ENCODE peak calls at places on chromosomes 2 and 18, in seven cellular contexts. V, N, I, H, Q, K and G are unnamed samples.

GRCh38 chr2:238720232-238720672 is 127.6 kb upstream of the TWIST2 start:
- DNase-seq in V (peak), N (no peak), I (peak), H (peak), Q (peak), K (peak), G (no peak)

GRCh38 chr18:36035253-36035652 is 32.1 kb downstream of the RPRD1A start:
- DNase-seq in V (no peak), N (no peak), I (no peak), H (no peak), Q (no peak), K (peak), G (no peak)

GRCh38 chr2:235520787-235521186 is 26.9 kb downstream of the AGAP1 start:
- DNase-seq in V (no peak), N (no peak), I (no peak), H (no peak), Q (no peak), K (peak), G (no peak)

GRCh38 chr2:8750221-8750620 is 68.4 kb downstream of the ID2 start:
- DNase-seq in V (no peak), N (no peak), I (no peak), H (no peak), Q (no peak), K (no peak), G (no peak)

GRCh38 chr2:166234112-166234846 is 106.5 kb upstream of the SCN1A start:
- DNase-seq in V (no peak), N (no peak), I (no peak), H (peak), Q (no peak), K (peak), G (no peak)

GRCh38 chr2:45435316-45435715 is 175.8 kb downstream of the SRBD1 start:
- DNase-seq in V (no peak), N (no peak), I (no peak), H (peak), Q (no peak), K (peak), G (no peak)

GRCh38 chr2:33022989-33023731 is 76.4 kb downstream of the LTBP1 start:
- DNase-seq in V (no peak), N (no peak), I (peak), H (peak), Q (no peak), K (peak), G (no peak)

GRCh38 chr2:231527955-231528635 is 2.1 kb downstream of the NMUR1 start:
- DNase-seq in V (no peak), N (no peak), I (no peak), H (no peak), Q (no peak), K (no peak), G (no peak)

GRCh38 chr2:218032336-218033171 is 29.8 kb upstream of the TNS1 start:
- DNase-seq in V (no peak), N (no peak), I (peak), H (no peak), Q (no peak), K (no peak), G (peak)

GRCh38 chr18:33572022-33572421 is 6.0 kb upstream of the ASXL3 start:
- DNase-seq in V (no peak), N (no peak), I (no peak), H (no peak), Q (no peak), K (no peak), G (no peak)

GRCh38 chr2:191479680-191480023 is 198.3 kb upstream of the NABP1 start:
- DNase-seq in V (no peak), N (no peak), I (no peak), H (no peak), Q (no peak), K (no peak), G (no peak)

GRCh38 chr2:223235986-223236385 is 184.0 kb downstream of the KCNE4 start:
- DNase-seq in V (no peak), N (no peak), I (no peak), H (peak), Q (no peak), K (no peak), G (no peak)

GRCh38 chr2:199757466-199757865 is 93.5 kb downstream of the FTCDNL1 start:
- DNase-seq in V (no peak), N (no peak), I (no peak), H (no peak), Q (no peak), K (peak), G (peak)

GRCh38 chr2:74045454-74045853 is 60.7 kb downstream of the TET3 start:
- DNase-seq in V (no peak), N (no peak), I (no peak), H (no peak), Q (no peak), K (peak), G (no peak)

GRCh38 chr18:69944434-69944833 is 3.2 kb downstream of the CD226 start:
- DNase-seq in V (no peak), N (no peak), I (no peak), H (no peak), Q (no peak), K (no peak), G (no peak)

GRCh38 chr2:11938196-11938595 is 191.8 kb downstream of the LPIN1 start:
- DNase-seq in V (no peak), N (no peak), I (no peak), H (peak), Q (no peak), K (no peak), G (peak)

GRCh38 chr2:144078802-144079386 is 441.0 kb downstream of the ZEB2 start:
- DNase-seq in V (no peak), N (no peak), I (no peak), H (no peak), Q (no peak), K (no peak), G (no peak)

GRCh38 chr2:457792-458430 is 170.0 kb upstream of the ALKAL2 start:
- DNase-seq in V (no peak), N (no peak), I (no peak), H (peak), Q (no peak), K (no peak), G (no peak)

GRCh38 chr2:181686566-181687185 is 6.4 kb upstream of the NEUROD1 start:
- DNase-seq in V (no peak), N (no peak), I (no peak), H (no peak), Q (no peak), K (no peak), G (no peak)

GRCh38 chr18:47422524-47422923 is 171.1 kb upstream of the SKOR2 start:
- DNase-seq in V (no peak), N (no peak), I (no peak), H (no peak), Q (peak), K (no peak), G (no peak)

GRCh38 chr2:72036173-72036545 is 111.5 kb downstream of the CYP26B1 start:
- DNase-seq in V (no peak), N (no peak), I (no peak), H (no peak), Q (no peak), K (no peak), G (no peak)

GRCh38 chr18:46677609-46678470 is 20.8 kb upstream of the LOXHD1 start:
- DNase-seq in V (no peak), N (no peak), I (no peak), H (no peak), Q (no peak), K (peak), G (no peak)

GRCh38 chr2:63842149-63843061 is 709 bp downstream of the UGP2 start:
- DNase-seq in V (no peak), N (no peak), I (peak), H (peak), Q (no peak), K (peak), G (peak)

GRCh38 chr2:188957646-188958045 is 16.5 kb upstream of the COL3A1 start:
- DNase-seq in V (no peak), N (no peak), I (no peak), H (no peak), Q (no peak), K (no peak), G (no peak)

GRCh38 chr18:32358075-32358474 is 112.6 kb downstream of the GAREM1 start:
- DNase-seq in V (no peak), N (no peak), I (no peak), H (no peak), Q (peak), K (no peak), G (no peak)

GRCh38 chr18:22846088-22846683 is 86.9 kb upstream of the RBBP8 start:
- DNase-seq in V (no peak), N (no peak), I (no peak), H (no peak), Q (no peak), K (peak), G (no peak)

GRCh38 chr2:68438455-68439303 is 28.4 kb downstream of the FBXO48 start:
- DNase-seq in V (no peak), N (no peak), I (no peak), H (no peak), Q (no peak), K (peak), G (no peak)

GRCh38 chr2:227222292-227222691 is 57.9 kb downstream of the COL4A3 start:
- DNase-seq in V (no peak), N (no peak), I (no peak), H (no peak), Q (no peak), K (no peak), G (no peak)

GRCh38 chr2:139478191-139478914 is 698.2 kb upstream of the NXPH2 start:
- DNase-seq in V (no peak), N (no peak), I (no peak), H (peak), Q (no peak), K (no peak), G (no peak)

GRCh38 chr2:43934567-43934966 is 61.2 kb downstream of the LRPPRC start:
- DNase-seq in V (no peak), N (no peak), I (no peak), H (no peak), Q (no peak), K (no peak), G (no peak)

GRCh38 chr2:219509780-219510511 is 4.3 kb upstream of the ASIC4 start:
- DNase-seq in V (peak), N (no peak), I (peak), H (peak), Q (peak), K (peak), G (peak)

GRCh38 chr2:229586746-229587705 is 127.3 kb downstream of the DNER start:
- DNase-seq in V (peak), N (no peak), I (peak), H (peak), Q (peak), K (peak), G (peak)

GRCh38 chr18:74905245-74905644 is 303.7 kb downstream of the PTGR3 start:
- DNase-seq in V (no peak), N (no peak), I (no peak), H (no peak), Q (no peak), K (no peak), G (peak)

GRCh38 chr2:44016282-44016681 is 20.5 kb upstream of the LRPPRC start:
- DNase-seq in V (peak), N (no peak), I (peak), H (peak), Q (peak), K (peak), G (peak)

GRCh38 chr2:60555066-60555793 is 1.8 kb upstream of the BCL11A start:
- DNase-seq in V (peak), N (no peak), I (peak), H (peak), Q (peak), K (peak), G (peak)